ENCODE peak calls at places on chromosomes 16 and 17, in nine cellular contexts. D, X, H, E, L, Y, V, C and B are unnamed samples.

GRCh38 chr17:40168262-40168832 is 8.9 kb upstream of the RAPGEFL1 start:
- DNase-seq in D (no peak), X (peak), H (no peak), E (peak), L (no peak), Y (no peak), V (peak), C (peak), B (peak)

GRCh38 chr16:55647798-55648197 is 8.0 kb upstream of the SLC6A2 start:
- DNase-seq in D (no peak), X (no peak), H (no peak), E (no peak), L (no peak), Y (no peak), V (no peak), C (no peak), B (no peak)

GRCh38 chr17:16298140-16298662 is 55.1 kb downstream of the CENPV start:
- DNase-seq in D (no peak), X (no peak), H (no peak), E (no peak), L (no peak), Y (no peak), V (no peak), C (no peak), B (no peak)

GRCh38 chr17:39722965-39723848 is 7.1 kb downstream of the MIEN1 start:
- DNase-seq in D (no peak), X (no peak), H (no peak), E (peak), L (no peak), Y (peak), V (no peak), C (no peak), B (no peak)

GRCh38 chr17:17819561-17819995 is 17.2 kb downstream of the SREBF1 start:
- DNase-seq in D (no peak), X (peak), H (peak), E (peak), L (peak), Y (peak), V (peak), C (peak), B (peak)

GRCh38 chr17:34305606-34306005 is 13.6 kb upstream of the CCL8 start:
- DNase-seq in D (peak), X (peak), H (no peak), E (no peak), L (no peak), Y (no peak), V (no peak), C (no peak), B (no peak)

GRCh38 chr17:71085238-71086033 is 916.1 kb downstream of the KCNJ2 start:
- DNase-seq in D (no peak), X (no peak), H (no peak), E (no peak), L (peak), Y (peak), V (peak), C (no peak), B (peak)

GRCh38 chr16:81599034-81599744 is 154.6 kb downstream of the CMIP start:
- DNase-seq in D (no peak), X (no peak), H (no peak), E (no peak), L (no peak), Y (no peak), V (no peak), C (no peak), B (peak)

GRCh38 chr17:4796550-4796915 is 569 bp downstream of the PSMB6 start:
- DNase-seq in D (no peak), X (peak), H (no peak), E (peak), L (no peak), Y (peak), V (peak), C (peak), B (no peak)

GRCh38 chr17:7114241-7114874 is at the start of gene ASGR2:
- DNase-seq in D (no peak), X (no peak), H (no peak), E (no peak), L (no peak), Y (no peak), V (no peak), C (no peak), B (no peak)

GRCh38 chr17:36002631-36003030 is 1.3 kb upstream of the CCL15 start:
- DNase-seq in D (no peak), X (no peak), H (no peak), E (no peak), L (no peak), Y (no peak), V (no peak), C (no peak), B (no peak)

GRCh38 chr17:82962163-82962720 is 117.2 kb upstream of the METRNL start:
- DNase-seq in D (no peak), X (peak), H (no peak), E (peak), L (no peak), Y (no peak), V (no peak), C (no peak), B (no peak)

GRCh38 chr17:44198721-44199552 is 747 bp downstream of the ATXN7L3 start:
- DNase-seq in D (no peak), X (peak), H (peak), E (no peak), L (peak), Y (peak), V (peak), C (peak), B (peak)

GRCh38 chr16:53369921-53370320 is 64.3 kb upstream of the RBL2 start:
- DNase-seq in D (no peak), X (peak), H (no peak), E (no peak), L (no peak), Y (no peak), V (peak), C (no peak), B (no peak)

GRCh38 chr16:58960484-58960883 is 226.4 kb upstream of the GOT2 start:
- DNase-seq in D (no peak), X (no peak), H (no peak), E (no peak), L (no peak), Y (no peak), V (no peak), C (no peak), B (no peak)

GRCh38 chr16:66660422-66661209 is 35.9 kb downstream of the CMTM4 start:
- DNase-seq in D (no peak), X (peak), H (no peak), E (peak), L (no peak), Y (peak), V (peak), C (peak), B (peak)

GRCh38 chr17:1056761-1057160 is 59.8 kb downstream of the TIMM22 start:
- DNase-seq in D (no peak), X (no peak), H (no peak), E (no peak), L (no peak), Y (no peak), V (no peak), C (no peak), B (no peak)

GRCh38 chr16:57191056-57191536 is 5.0 kb downstream of the RSPRY1 start:
- DNase-seq in D (no peak), X (peak), H (no peak), E (no peak), L (no peak), Y (no peak), V (no peak), C (peak), B (no peak)

GRCh38 chr16:6977906-6978305 is 354.7 kb upstream of the RBFOX1 start:
- DNase-seq in D (no peak), X (no peak), H (no peak), E (no peak), L (no peak), Y (no peak), V (no peak), C (no peak), B (no peak)

GRCh38 chr17:34389343-34389742 is 26.3 kb upstream of the CCL1 start:
- DNase-seq in D (no peak), X (no peak), H (no peak), E (no peak), L (no peak), Y (peak), V (no peak), C (no peak), B (no peak)

GRCh38 chr17:8611671-8612298 is 18.7 kb downstream of the MYH10 start:
- DNase-seq in D (no peak), X (peak), H (no peak), E (no peak), L (no peak), Y (no peak), V (no peak), C (no peak), B (no peak)

GRCh38 chr17:78879679-78880186 is 23.3 kb downstream of the CEP295NL start:
- DNase-seq in D (no peak), X (peak), H (peak), E (no peak), L (no peak), Y (peak), V (no peak), C (peak), B (peak)

GRCh38 chr17:43449470-43450202 is 34.1 kb upstream of the DHX8 start:
- DNase-seq in D (no peak), X (no peak), H (no peak), E (no peak), L (no peak), Y (no peak), V (peak), C (no peak), B (peak)

GRCh38 chr17:67187927-67188326 is 57.1 kb downstream of the HELZ start:
- DNase-seq in D (no peak), X (no peak), H (no peak), E (no peak), L (no peak), Y (no peak), V (no peak), C (no peak), B (no peak)

GRCh38 chr17:30922235-30922993 is 669 bp downstream of the ADAP2 start:
- DNase-seq in D (no peak), X (no peak), H (no peak), E (no peak), L (peak), Y (peak), V (no peak), C (no peak), B (peak)

GRCh38 chr16:89164847-89165684 is 6.5 kb upstream of the CDH15 start:
- DNase-seq in D (no peak), X (no peak), H (no peak), E (no peak), L (no peak), Y (no peak), V (no peak), C (no peak), B (no peak)

GRCh38 chr17:76265624-76266243 is 586 bp downstream of the UBALD2 start:
- DNase-seq in D (no peak), X (peak), H (no peak), E (no peak), L (no peak), Y (peak), V (peak), C (peak), B (peak)

GRCh38 chr16:67173808-67174705 is 3.7 kb downstream of the NOL3 start:
- DNase-seq in D (no peak), X (peak), H (peak), E (peak), L (no peak), Y (peak), V (peak), C (peak), B (peak)

GRCh38 chr16:68128577-68129305 is 43.6 kb downstream of the NFATC3 start:
- DNase-seq in D (no peak), X (peak), H (no peak), E (no peak), L (no peak), Y (no peak), V (no peak), C (peak), B (no peak)

GRCh38 chr17:45316271-45317112 is at the start of gene MAP3K14:
- DNase-seq in D (no peak), X (peak), H (peak), E (no peak), L (no peak), Y (peak), V (peak), C (peak), B (peak)

GRCh38 chr17:45313927-45314760 is 2.7 kb downstream of the MAP3K14 start:
- DNase-seq in D (no peak), X (no peak), H (no peak), E (no peak), L (no peak), Y (no peak), V (no peak), C (no peak), B (no peak)

GRCh38 chr17:45313419-45313771 is 3.4 kb downstream of the MAP3K14 start:
- DNase-seq in D (no peak), X (no peak), H (no peak), E (no peak), L (no peak), Y (no peak), V (no peak), C (no peak), B (no peak)

GRCh38 chr17:45315583-45316270 is 1.1 kb downstream of the MAP3K14 start:
- DNase-seq in D (no peak), X (no peak), H (no peak), E (no peak), L (no peak), Y (no peak), V (no peak), C (no peak), B (no peak)

GRCh38 chr17:45314761-45315549 is 1.9 kb downstream of the MAP3K14 start:
- DNase-seq in D (no peak), X (peak), H (no peak), E (no peak), L (no peak), Y (no peak), V (peak), C (peak), B (no peak)
- TF ChIP-seq POLR2A in D (no peak), X (no peak), H (no peak), E (no peak), L (peak), Y (peak), V (no peak), C (no peak), B (no peak)

GRCh38 chr17:58417300-58418092 is at the start of gene RNF43:
- DNase-seq in D (peak), X (peak), H (peak), E (peak), L (peak), Y (peak), V (peak), C (peak), B (peak)
- TF ChIP-seq POLR2A in D (peak), X (no peak), H (peak), E (no peak), L (no peak), Y (peak), V (no peak), C (no peak), B (peak)

GRCh38 chr16:85615014-85615851 is 2.1 kb downstream of the GSE1 start:
- DNase-seq in D (no peak), X (no peak), H (peak), E (no peak), L (no peak), Y (peak), V (peak), C (no peak), B (peak)
- TF ChIP-seq POLR2A in D (peak), X (no peak), H (no peak), E (no peak), L (no peak), Y (peak), V (no peak), C (no peak), B (peak)

GRCh38 chr16:31458073-31458834 is 1.0 kb upstream of the ARMC5 start:
- DNase-seq in D (no peak), X (peak), H (no peak), E (no peak), L (peak), Y (peak), V (peak), C (peak), B (peak)

GRCh38 chr16:31456988-31457360 is 2.3 kb upstream of the ARMC5 start:
- DNase-seq in D (no peak), X (no peak), H (no peak), E (no peak), L (no peak), Y (no peak), V (no peak), C (no peak), B (no peak)

GRCh38 chr16:31459722-31460581 is 651 bp downstream of the ARMC5 start:
- DNase-seq in D (peak), X (peak), H (peak), E (peak), L (peak), Y (peak), V (peak), C (peak), B (peak)

GRCh38 chr16:31460582-31461002 is 1.3 kb downstream of the ARMC5 start:
- DNase-seq in D (no peak), X (peak), H (no peak), E (no peak), L (no peak), Y (no peak), V (peak), C (peak), B (no peak)

GRCh38 chr16:31458835-31459721 is at the start of gene ARMC5:
- DNase-seq in D (peak), X (peak), H (peak), E (peak), L (peak), Y (peak), V (peak), C (peak), B (peak)
- TF ChIP-seq POLR2A in D (peak), X (peak), H (peak), E (peak), L (peak), Y (peak), V (peak), C (peak), B (peak)

DNA sequence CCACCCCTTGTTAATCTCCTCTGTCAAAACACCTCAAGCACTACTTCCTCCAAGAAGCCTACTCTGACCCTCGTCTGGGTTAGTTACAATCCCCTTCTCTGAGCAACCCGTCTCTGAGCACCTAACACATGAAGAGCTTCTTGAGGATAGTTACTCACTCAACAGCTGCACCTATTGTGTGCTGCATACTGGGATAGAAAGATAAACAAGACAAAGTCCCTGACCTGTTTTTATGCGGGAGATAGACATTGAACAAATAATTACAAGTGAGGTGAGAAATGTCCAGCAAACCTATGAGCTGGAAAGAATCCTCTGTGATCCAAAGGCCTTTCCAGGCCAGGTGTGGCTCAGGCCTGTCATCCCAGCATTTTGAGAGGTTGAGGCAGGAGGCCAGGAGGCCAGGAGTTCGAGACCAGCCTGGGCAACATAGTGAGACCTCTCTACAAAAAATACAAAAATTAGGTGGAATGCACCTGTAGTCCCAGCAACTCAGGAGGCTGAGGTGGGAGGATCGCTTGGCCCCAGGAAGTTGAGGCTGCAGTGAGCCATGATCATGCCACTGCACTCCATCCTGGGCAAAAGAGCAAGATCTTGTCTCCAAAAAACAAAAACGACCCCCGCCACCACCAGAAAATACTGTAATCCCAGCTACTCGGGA is 5.5 kb upstream of the ZNF771 start:
- DNase-seq in D (no peak), X (no peak), H (no peak), E (no peak), L (no peak), Y (no peak), V (peak), C (no peak), B (no peak)
- TF ChIP-seq POLR2A in D (no peak), X (no peak), H (no peak), E (no peak), L (no peak), Y (no peak), V (no peak), C (no peak), B (no peak)

DNA sequence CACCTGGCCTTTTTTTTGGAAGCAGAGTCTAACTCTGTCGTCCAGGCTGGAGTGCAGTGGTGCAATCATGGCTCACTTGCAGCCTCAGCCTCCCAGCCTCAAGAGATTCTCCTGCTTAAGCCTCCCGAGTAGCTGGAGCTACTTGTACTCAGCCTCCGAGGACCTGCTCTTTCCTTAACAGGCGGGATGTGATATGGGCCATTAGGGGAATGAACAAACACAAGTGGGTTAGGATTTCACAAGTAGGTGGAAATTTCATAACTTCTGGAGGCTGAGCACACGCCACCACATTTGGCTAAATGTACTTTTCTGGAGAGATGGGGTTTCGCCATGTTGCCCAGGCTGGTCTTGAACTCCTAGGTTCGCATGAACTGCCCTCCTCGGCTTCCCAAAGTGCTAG is 4.1 kb downstream of the PAM16 start:
- DNase-seq in D (no peak), X (no peak), H (no peak), E (no peak), L (no peak), Y (no peak), V (no peak), C (no peak), B (peak)
- TF ChIP-seq POLR2A in D (no peak), X (no peak), H (no peak), E (no peak), L (no peak), Y (no peak), V (no peak), C (no peak), B (no peak)

DNA sequence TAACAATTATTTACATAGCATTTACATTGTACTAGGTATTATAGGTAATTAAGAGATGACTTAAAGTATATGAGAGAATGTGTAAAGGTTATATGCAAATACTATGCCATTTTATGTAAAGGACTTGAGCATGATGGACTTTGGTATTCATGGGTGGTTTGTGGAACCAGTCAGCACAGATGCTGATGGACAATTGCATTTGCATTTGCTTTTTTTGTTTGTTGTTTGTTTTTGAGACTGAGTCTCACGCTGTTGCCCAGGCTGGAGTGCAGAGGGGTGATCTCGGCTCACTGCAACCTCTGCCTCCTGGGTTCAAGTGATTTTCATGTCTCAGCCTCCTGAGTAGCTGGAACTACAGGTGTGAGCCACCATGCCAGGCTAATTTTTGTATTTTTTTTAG is 36.0 kb downstream of the BCAS3 start:
- DNase-seq in D (no peak), X (no peak), H (no peak), E (no peak), L (no peak), Y (no peak), V (no peak), C (no peak), B (no peak)
- TF ChIP-seq POLR2A in D (no peak), X (no peak), H (no peak), E (no peak), L (no peak), Y (no peak), V (no peak), C (no peak), B (no peak)

DNA sequence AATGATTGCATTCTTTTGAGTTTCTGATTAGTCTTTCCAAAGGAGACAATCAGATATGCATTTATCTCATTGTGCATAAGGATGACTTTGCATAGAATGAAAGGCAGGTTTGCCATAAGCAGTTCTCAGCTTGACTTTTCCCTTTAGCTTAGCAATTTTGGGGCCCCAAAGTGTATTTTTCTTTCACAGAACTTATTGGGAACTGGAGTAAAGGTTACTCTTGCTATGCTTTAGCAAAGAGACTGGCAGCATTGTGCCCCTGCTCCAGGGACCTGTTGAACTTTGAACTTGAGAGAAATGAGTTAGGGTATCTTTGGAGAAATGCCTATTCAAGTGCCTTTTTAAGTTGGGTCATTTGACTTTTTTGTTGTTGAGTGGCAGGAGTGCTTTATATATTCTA is 17.0 kb downstream of the TAT start:
- DNase-seq in D (no peak), X (no peak), H (no peak), E (no peak), L (no peak), Y (no peak), V (no peak), C (no peak), B (no peak)
- TF ChIP-seq POLR2A in D (no peak), X (no peak), H (no peak), E (no peak), L (no peak), Y (no peak), V (no peak), C (no peak), B (no peak)